ENCODE peak calls at places on chromosomes 3 and 15, in six cellular contexts. C is H1, W is GM20000, T is H9, L is uterus, F is BJ. S is an unnamed sample.

GRCh38 chr3:14274999-14275961 is 96.7 kb downstream of the LSM3 start:
- DNase-seq in C (no peak), T (peak; percentile 68), L (no peak), F (no peak), W (no peak), S (peak; percentile 55)

GRCh38 chr3:132443421-132443820 is 26.1 kb downstream of the DNAJC13 start:
- DNase-seq in F (no peak), W (no peak), L (no peak), T (no peak), C (no peak), S (no peak)

GRCh38 chr15:42547926-42548257 is 701 bp downstream of the LRRC57 start:
- DNase-seq in W (no peak), C (no peak), L (no peak), F (peak; percentile 7), T (no peak), S (no peak)

GRCh38 chr3:195151866-195152526 is 119.0 kb downstream of the XXYLT1 start:
- DNase-seq in T (no peak), L (no peak), C (no peak), W (no peak), F (peak; percentile 65), S (no peak)

GRCh38 chr3:172246107-172246870 is 202.0 kb downstream of the GHSR start:
- DNase-seq in L (no peak), C (no peak), F (no peak), W (no peak), T (no peak), S (no peak)

GRCh38 chr3:101861978-101862421 is 12.7 kb downstream of the NFKBIZ start:
- DNase-seq in T (no peak), W (no peak), C (no peak), L (no peak), F (no peak), S (no peak)

GRCh38 chr3:72661115-72661457 is 187.2 kb downstream of the SHQ1 start:
- DNase-seq in F (peak; percentile 36), C (no peak), T (no peak), L (peak; percentile 69), W (no peak), S (no peak)

GRCh38 chr15:61051570-61052031 is 177.5 kb downstream of the RORA start:
- DNase-seq in C (no peak), F (peak; percentile 54), W (no peak), L (peak; percentile 58), T (peak; percentile 52), S (no peak)

GRCh38 chr15:58748787-58749531 is 548 bp downstream of the ADAM10 start:
- DNase-seq in C (peak; percentile 70), T (peak; percentile 47), W (peak; percentile 36), F (no peak), L (peak; percentile 41), S (peak; percentile 44)

GRCh38 chr3:171874251-171874679 is 31.1 kb downstream of the TMEM212 start:
- DNase-seq in C (no peak), F (peak; percentile 99), L (no peak), W (no peak), T (no peak), S (no peak)

GRCh38 chr3:119292666-119293065 is 1.5 kb upstream of the ARHGAP31 start:
- DNase-seq in T (no peak), L (no peak), C (no peak), F (no peak), W (no peak), S (no peak)

GRCh38 chr3:69671082-69671952 is 67.9 kb upstream of the MITF start:
- DNase-seq in W (peak; percentile 60), L (peak; percentile 61), F (no peak), T (no peak), C (no peak), S (peak; percentile 36)

GRCh38 chr3:2635511-2635910 is 474.7 kb downstream of the IL5RA start:
- DNase-seq in L (no peak), T (no peak), C (no peak), F (no peak), W (no peak), S (no peak)

GRCh38 chr3:177574232-177574856 is 377.1 kb upstream of the TBL1XR1 start:
- DNase-seq in L (no peak), W (no peak), F (no peak), C (no peak), T (peak; percentile 55), S (no peak)

GRCh38 chr15:79973445-79974180 is 2.6 kb upstream of the BCL2A1 start:
- DNase-seq in T (no peak), C (no peak), F (no peak), W (no peak), L (no peak), S (no peak)

GRCh38 chr15:40567111-40567510 is 2.0 kb upstream of the RPUSD2 start:
- DNase-seq in T (peak; percentile 49), L (no peak), F (no peak), W (peak; percentile 36), C (peak; percentile 51), S (no peak)

GRCh38 chr3:20772869-20773268 is 586.9 kb upstream of the SGO1 start:
- DNase-seq in L (no peak), W (no peak), T (no peak), F (no peak), C (no peak), S (no peak)

GRCh38 chr15:84949043-84949442 is 32.6 kb upstream of the PDE8A start:
- DNase-seq in T (no peak), C (no peak), L (no peak), F (no peak), W (no peak), S (no peak)

GRCh38 chr15:89356634-89357298 is 22.1 kb upstream of the POLG start:
- DNase-seq in F (no peak), T (no peak), L (no peak), C (no peak), W (peak; percentile 30), S (no peak)

GRCh38 chr15:58520464-58520863 is 88.7 kb downstream of the LIPC start:
- DNase-seq in F (no peak), W (no peak), T (no peak), L (no peak), C (no peak), S (no peak)

GRCh38 chr3:71254251-71254650 is 329.3 kb downstream of the FOXP1 start:
- DNase-seq in L (no peak), F (no peak), W (no peak), T (no peak), C (no peak), S (no peak)

GRCh38 chr15:60975951-60976350 is 253.2 kb downstream of the RORA start:
- DNase-seq in W (no peak), F (no peak), C (no peak), L (no peak), T (no peak), S (no peak)

GRCh38 chr15:51097553-51098330 is 3.0 kb upstream of the TNFAIP8L3 start:
- DNase-seq in F (no peak), W (no peak), L (peak; percentile 44), C (no peak), T (no peak), S (no peak)

GRCh38 chr3:46162975-46163550 is 45.0 kb downstream of the CCR1 start:
- DNase-seq in F (no peak), W (no peak), L (no peak), T (peak; percentile 46), C (no peak), S (no peak)

GRCh38 chr15:91022832-91023129 is 387 bp upstream of the VPS33B start:
- DNase-seq in T (no peak), F (no peak), C (no peak), L (no peak), W (peak; percentile 22), S (no peak)

GRCh38 chr3:141078200-141078599 is 27.1 kb downstream of the SPSB4 start:
- DNase-seq in T (no peak), F (no peak), L (no peak), C (no peak), W (no peak), S (no peak)
- TF ChIP-seq CTCF in T (no peak), F (no peak), L (no peak), C (no peak), W (no peak), S (no peak)

GRCh38 chr15:67781907-67782559 is 43.3 kb upstream of the SKOR1 start:
- DNase-seq in L (no peak), F (no peak), C (no peak), T (no peak), W (no peak), S (no peak)

GRCh38 chr15:67782592-67782991 is 42.7 kb upstream of the SKOR1 start:
- DNase-seq in L (no peak), F (no peak), W (no peak), T (no peak), C (no peak), S (no peak)

GRCh38 chr15:67784856-67785430 is 40.4 kb upstream of the SKOR1 start:
- DNase-seq in W (no peak), F (no peak), L (no peak), C (no peak), T (no peak), S (no peak)

GRCh38 chr15:67784057-67784781 is 41.1 kb upstream of the SKOR1 start:
- DNase-seq in L (no peak), T (no peak), C (no peak), W (peak; percentile 65), F (no peak), S (peak; percentile 59)

DNA sequence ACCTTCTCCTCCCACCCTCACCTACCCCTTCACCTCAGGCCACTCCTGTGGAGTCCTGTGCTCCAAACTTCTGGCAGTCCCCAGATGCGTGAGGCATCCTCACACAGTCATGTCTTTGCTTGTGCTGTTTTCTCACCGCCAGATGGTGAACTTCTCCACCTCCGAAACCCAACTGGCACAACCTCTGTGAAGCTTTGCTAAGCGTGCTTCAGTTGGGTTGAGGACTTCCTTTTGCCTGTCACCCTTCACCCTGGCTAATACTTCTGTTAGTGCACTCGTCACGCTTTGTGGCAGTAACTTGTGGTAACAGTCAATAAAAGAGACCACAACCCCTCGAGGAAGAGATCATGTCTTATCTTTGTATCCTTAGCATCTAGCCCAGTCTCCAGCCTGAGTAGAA is 42.0 kb upstream of the SKOR1 start:
- DNase-seq in T (no peak), W (peak; percentile 38), F (no peak), C (no peak), L (no peak), S (no peak)
- TF ChIP-seq CTCF in T (no peak), W (peak; percentile 19), F (no peak), C (no peak), L (no peak), S (peak; percentile 9)

DNA sequence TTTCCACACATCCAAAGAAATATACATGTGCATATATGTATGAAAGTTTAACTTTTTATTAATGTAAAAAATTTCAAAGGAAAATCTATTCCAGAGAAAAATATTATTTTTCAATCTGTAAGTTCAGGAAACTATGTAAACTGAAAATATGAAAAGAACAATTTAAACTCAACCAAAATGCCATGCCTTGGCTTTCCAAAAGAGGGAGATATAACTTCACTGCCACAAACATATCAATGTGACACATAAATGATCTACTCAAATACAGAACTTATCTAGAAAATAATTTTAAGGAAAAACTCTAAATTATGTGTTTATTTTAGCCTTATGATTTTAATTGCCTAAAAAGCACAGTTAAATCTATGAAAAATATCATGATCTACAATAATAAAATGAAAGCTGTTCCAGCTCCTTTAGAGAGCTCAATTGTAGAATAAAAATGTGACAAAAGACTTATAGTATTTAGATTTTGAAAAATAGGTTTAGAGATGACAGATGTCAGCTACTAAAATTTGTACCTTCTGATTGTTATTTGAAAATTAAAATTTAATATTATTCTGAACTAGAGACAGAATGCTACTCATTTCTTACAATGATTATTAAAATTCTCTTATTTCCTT is 94.8 kb downstream of the GBE1 start:
- DNase-seq in F (no peak), T (no peak), L (no peak), C (no peak), W (peak; percentile 14), S (peak; percentile 37)
- TF ChIP-seq CTCF in F (peak; percentile 70), T (peak; percentile 72), L (peak; percentile 62), C (peak; percentile 19), W (peak; percentile 45), S (peak; percentile 55)

GRCh38 chr3:67227030-67227429 is 228.9 kb downstream of the KBTBD8 start:
- DNase-seq in T (no peak), L (no peak), F (no peak), C (no peak), W (no peak), S (no peak)

GRCh38 chr3:67228136-67228535 is 230.0 kb downstream of the KBTBD8 start:
- DNase-seq in F (no peak), C (no peak), W (no peak), T (no peak), L (no peak), S (no peak)
- TF ChIP-seq CTCF in F (no peak), C (no peak), W (no peak), T (no peak), L (no peak), S (no peak)